ENCODE peak calls at places on chromosomes 13 and 19, in eight cellular contexts. X, C, T, E, S, L, D and R are unnamed samples.

GRCh38 chr19:39007096-39007495 is 25.3 kb downstream of the FBXO27 start:
- DNase-seq in E (no peak), S (no peak), D (no peak), C (no peak), X (no peak), T (no peak), L (no peak), R (no peak)

GRCh38 chr13:100473493-100474044 is 115.0 kb downstream of the GGACT start:
- DNase-seq in S (no peak), L (no peak), D (no peak), T (no peak), X (no peak), C (no peak), E (no peak), R (no peak)

GRCh38 chr19:38606131-38606530 is 11.6 kb downstream of the MAP4K1 start:
- DNase-seq in E (no peak), S (no peak), L (no peak), T (no peak), D (no peak), C (no peak), X (no peak), R (no peak)

GRCh38 chr13:45691251-45691650 is 10.9 kb upstream of the CBY2 start:
- DNase-seq in D (no peak), E (no peak), S (no peak), X (no peak), T (no peak), L (no peak), C (no peak), R (no peak)

GRCh38 chr19:48741222-48741999 is 1.0 kb upstream of the RASIP1 start:
- DNase-seq in C (peak), D (no peak), L (no peak), X (no peak), T (no peak), S (peak), E (peak), R (no peak)

GRCh38 chr13:110254151-110254679 is 52.7 kb downstream of the COL4A1 start:
- DNase-seq in L (no peak), X (no peak), S (peak), C (no peak), D (no peak), T (no peak), E (no peak), R (no peak)

GRCh38 chr13:27991881-27992280 is 3.4 kb upstream of the URAD start:
- DNase-seq in S (no peak), C (no peak), L (no peak), E (no peak), T (no peak), D (no peak), X (no peak), R (no peak)

GRCh38 chr13:26015276-26015934 is 36.4 kb downstream of the SHISA2 start:
- DNase-seq in T (no peak), C (no peak), D (no peak), L (no peak), S (no peak), X (no peak), E (no peak), R (no peak)

GRCh38 chr19:46618670-46619231 is 6.1 kb downstream of the PTGIR start:
- DNase-seq in L (peak), X (no peak), D (no peak), C (no peak), S (no peak), T (no peak), E (no peak), R (peak)

GRCh38 chr19:47778954-47779351 is 450 bp downstream of the SELENOW start:
- DNase-seq in S (peak), X (no peak), L (no peak), C (no peak), E (no peak), D (no peak), T (no peak), R (no peak)

GRCh38 chr13:100633461-100633860 is 41.1 kb downstream of the TMTC4 start:
- DNase-seq in C (no peak), S (no peak), L (no peak), T (no peak), X (no peak), E (no peak), D (no peak), R (no peak)

GRCh38 chr19:55319786-55320185 is 5.4 kb downstream of the TMEM150B start:
- DNase-seq in T (no peak), X (no peak), C (no peak), D (no peak), S (no peak), E (peak), L (peak), R (no peak)

GRCh38 chr19:18789422-18789832 is 1.7 kb downstream of the COMP start:
- DNase-seq in L (no peak), C (no peak), T (no peak), E (no peak), S (no peak), D (no peak), X (no peak), R (no peak)

GRCh38 chr19:31300406-31300805 is 48.8 kb downstream of the TSHZ3 start:
- DNase-seq in L (no peak), X (no peak), T (no peak), D (no peak), S (no peak), E (no peak), C (no peak), R (no peak)

GRCh38 chr13:65943711-65944110 is 1286.4 kb downstream of the PCDH9 start:
- DNase-seq in D (no peak), X (no peak), S (no peak), T (no peak), E (no peak), L (no peak), C (no peak), R (no peak)

GRCh38 chr13:114090476-114090875 is 41.9 kb downstream of the RASA3 start:
- DNase-seq in X (no peak), E (no peak), S (peak), C (no peak), L (no peak), D (no peak), T (no peak), R (no peak)

GRCh38 chr13:113291997-113292862 is 4.8 kb upstream of the LAMP1 start:
- DNase-seq in X (peak), L (no peak), E (no peak), D (no peak), S (peak), C (no peak), T (no peak), R (peak)

GRCh38 chr13:106362637-106363036 is 172.8 kb downstream of the EFNB2 start:
- DNase-seq in T (no peak), D (no peak), L (no peak), S (no peak), E (no peak), X (no peak), C (no peak), R (no peak)

GRCh38 chr19:13478576-13478975 is 27.7 kb downstream of the CACNA1A start:
- DNase-seq in D (no peak), L (no peak), X (no peak), E (no peak), C (no peak), T (no peak), S (no peak), R (no peak)